ENCODE peak calls at places on chromosomes 6 and 20, in eight cellular contexts. G is A549, U is BJ, J is tibial artery, X is progenitor cell of endocrine pancreas, Y is mesothelial cell of epicardium, S is sigmoid colon, R is HFF-Myc. L is an unnamed sample.

GRCh38 chr20:35311409-35311808 is 19.2 kb upstream of the FAM83C start:
- DNase-seq in G (peak; percentile 69), U (no peak), J (no peak), X (no peak), Y (no peak), S (no peak), R (no peak), L (no peak)

GRCh38 chr20:36085686-36086267 is 68.8 kb upstream of the EPB41L1 start:
- DNase-seq in G (peak; percentile 98), U (no peak), J (no peak), X (no peak), Y (no peak), S (no peak), R (peak; percentile 30), L (no peak)

GRCh38 chr6:55255061-55255571 is 72.2 kb upstream of the GFRAL start:
- DNase-seq in G (no peak), U (no peak), J (no peak), X (no peak), Y (no peak), S (no peak), R (no peak), L (no peak)

GRCh38 chr6:89830385-89830809 is 717 bp downstream of the CASP8AP2 start:
- DNase-seq in G (no peak), U (no peak), J (no peak), X (no peak), Y (no peak), S (no peak), R (no peak), L (no peak)

GRCh38 chr20:17889226-17889625 is 79.4 kb downstream of the SNX5 start:
- DNase-seq in G (peak; percentile 35), U (no peak), J (no peak), X (no peak), Y (no peak), S (no peak), R (no peak), L (no peak)

GRCh38 chr6:22380236-22380635 is 83.4 kb upstream of the PRL start:
- DNase-seq in G (no peak), U (no peak), J (no peak), X (no peak), Y (no peak), S (no peak), R (no peak), L (no peak)

GRCh38 chr6:149459761-149460160 is 25.1 kb downstream of the ZC3H12D start:
- DNase-seq in G (no peak), U (no peak), J (no peak), X (no peak), Y (no peak), S (no peak), R (no peak), L (no peak)

GRCh38 chr20:4781211-4781610 is 59.5 kb downstream of the PRND start:
- DNase-seq in G (no peak), U (no peak), J (no peak), X (no peak), Y (no peak), S (no peak), R (no peak), L (no peak)

GRCh38 chr6:51339728-51340127 is 521.1 kb downstream of the TFAP2B start:
- DNase-seq in G (no peak), U (no peak), J (no peak), X (no peak), Y (no peak), S (no peak), R (no peak), L (no peak)

GRCh38 chr6:69398729-69399128 is 398.1 kb downstream of the LMBRD1 start:
- DNase-seq in G (no peak), U (no peak), J (no peak), X (no peak), Y (no peak), S (no peak), R (no peak), L (no peak)

DNA sequence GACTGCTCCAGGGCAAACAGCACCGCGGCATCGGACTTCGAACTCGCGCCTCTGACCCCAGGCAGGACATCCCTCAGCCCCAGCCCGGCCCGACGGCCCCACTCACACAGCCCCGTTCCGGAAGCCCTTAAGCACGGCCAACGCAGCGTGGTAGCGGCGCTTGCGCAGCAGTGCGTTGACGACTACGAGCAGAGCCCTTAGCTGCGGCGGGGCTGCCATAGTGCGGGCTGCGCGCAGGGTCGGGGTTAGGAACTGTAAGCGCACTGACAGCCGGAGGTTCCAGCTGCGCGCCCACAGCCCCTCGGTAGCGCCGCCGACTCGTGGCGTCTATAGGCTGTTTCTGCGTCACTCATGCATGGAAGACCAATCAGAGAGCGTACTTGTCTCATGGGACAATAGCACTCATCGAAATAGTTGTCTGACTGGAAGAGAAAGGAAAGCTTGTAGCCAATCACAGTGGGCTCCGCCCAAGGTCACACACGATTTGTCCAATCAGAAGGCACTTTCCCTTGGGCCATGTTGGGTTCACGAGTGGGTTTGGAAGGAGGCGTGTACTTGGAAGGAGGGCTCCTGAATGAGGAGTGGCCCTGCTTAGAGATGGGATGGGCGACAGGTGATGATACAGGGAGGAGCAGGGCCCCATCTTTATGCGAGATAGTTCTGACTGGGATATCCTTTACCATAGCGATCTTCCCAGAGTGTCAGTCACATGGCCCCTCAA is at the start of gene PXMP4:
- DNase-seq in G (peak; percentile 99), U (peak; percentile 96), J (peak; percentile 91), X (peak; percentile 49), Y (peak; percentile 44), S (peak; percentile 97), R (peak; percentile 97), L (peak; percentile 81)
- TF ChIP-seq CTCF in G (no peak), U (no peak), J (no peak), X (no peak), Y (no peak), S (no peak), R (no peak), L (no peak)

DNA sequence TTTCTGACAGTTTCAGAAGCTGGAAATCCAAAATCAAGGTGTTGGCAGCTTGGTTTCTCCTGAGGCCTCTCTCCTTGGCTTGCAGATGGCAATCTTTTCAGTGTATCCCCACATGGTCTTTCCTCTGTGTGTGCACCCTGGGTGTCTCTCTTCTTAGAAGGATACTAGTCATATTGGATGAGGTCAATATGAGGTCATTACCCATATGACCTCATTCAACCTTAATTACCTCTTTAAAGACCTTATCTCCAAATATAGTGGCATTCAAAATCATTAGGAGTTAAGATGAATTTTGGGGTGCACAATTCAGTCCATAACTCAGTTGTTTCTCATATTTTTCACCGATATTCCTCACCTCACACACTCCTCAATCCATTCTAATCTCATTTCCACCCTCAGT is 92.4 kb upstream of the TGM3 start:
- DNase-seq in G (no peak), U (no peak), J (no peak), X (no peak), Y (no peak), S (no peak), R (no peak), L (no peak)
- TF ChIP-seq CTCF in G (no peak), U (no peak), J (no peak), X (no peak), Y (no peak), S (no peak), R (no peak), L (no peak)

DNA sequence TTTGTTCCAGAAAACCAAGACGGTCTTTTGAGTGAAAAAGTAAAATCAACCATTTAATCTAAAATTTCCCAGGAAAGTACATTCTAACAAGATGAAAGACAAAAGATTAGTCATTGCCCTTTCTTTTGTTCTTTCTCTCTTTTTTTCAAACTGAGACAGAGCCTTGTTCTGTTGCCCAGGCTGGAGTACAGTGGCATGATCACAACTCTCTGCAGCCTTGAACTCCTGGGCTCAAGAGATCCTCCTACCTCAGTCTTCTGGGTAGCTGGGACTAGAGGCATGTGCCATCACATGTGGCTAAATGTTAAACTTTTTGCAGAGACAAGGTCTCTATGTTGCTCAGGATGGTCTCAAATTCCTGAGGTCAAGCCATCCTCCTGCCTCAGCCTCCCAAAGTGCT is 75.0 kb downstream of the FKBP5 start:
- DNase-seq in G (no peak), U (no peak), J (no peak), X (no peak), Y (no peak), S (no peak), R (no peak), L (no peak)
- TF ChIP-seq CTCF in G (no peak), U (no peak), J (no peak), X (no peak), Y (no peak), S (no peak), R (no peak), L (no peak)

GRCh38 chr6:91341473-91341872 is 754.6 kb upstream of the MAP3K7 start:
- DNase-seq in G (no peak), U (no peak), J (no peak), X (no peak), Y (no peak), S (no peak), R (no peak), L (no peak)

GRCh38 chr6:91340998-91341397 is 754.1 kb upstream of the MAP3K7 start:
- DNase-seq in G (no peak), U (no peak), J (no peak), X (no peak), Y (no peak), S (no peak), R (no peak), L (no peak)

DNA sequence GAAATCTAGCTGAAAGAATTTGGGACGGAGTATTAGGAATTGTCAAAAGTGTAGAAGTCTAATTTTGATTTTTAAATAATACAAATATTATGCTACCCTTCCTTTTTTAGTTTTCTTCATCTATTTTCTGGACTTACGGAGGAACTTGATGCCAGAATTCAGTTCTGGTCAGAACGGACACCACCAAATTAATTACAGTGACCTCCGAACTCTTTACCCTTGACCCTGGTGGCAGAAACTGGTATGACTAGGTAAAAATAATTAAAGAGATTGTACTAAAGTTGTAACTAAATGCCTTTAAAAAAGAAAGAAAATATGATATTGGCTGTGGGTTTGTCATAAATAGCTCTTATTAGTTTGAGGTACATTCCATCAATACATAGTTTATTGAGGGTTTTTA is 751.1 kb upstream of the MAP3K7 start:
- DNase-seq in G (no peak), U (no peak), J (no peak), X (no peak), Y (no peak), S (no peak), R (no peak), L (no peak)
- TF ChIP-seq CTCF in G (no peak), U (peak; percentile 1), J (peak; percentile 7), X (peak; percentile 47), Y (peak; percentile 86), S (no peak), R (no peak), L (peak; percentile 71)

DNA sequence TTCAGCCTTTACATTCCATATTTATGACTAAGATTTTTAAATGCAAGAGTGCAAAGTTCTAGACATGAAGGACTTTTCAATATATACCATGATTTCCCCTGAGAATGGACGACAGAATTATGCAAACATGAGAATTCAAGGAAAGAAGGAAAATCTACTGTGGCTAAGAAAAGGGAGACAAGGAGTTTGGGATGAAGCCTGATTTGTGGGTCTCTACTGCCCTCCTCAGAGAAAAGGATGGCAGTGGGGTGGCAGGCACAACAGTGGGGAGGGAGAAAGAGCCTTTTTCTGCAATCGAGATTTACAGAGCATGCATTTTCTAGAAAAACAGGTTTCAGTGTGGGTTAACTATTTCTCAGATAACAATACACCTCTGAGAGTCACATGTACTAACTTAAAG is 466.9 kb upstream of the NRSN1 start:
- DNase-seq in G (peak; percentile 1), U (no peak), J (no peak), X (peak; percentile 26), Y (no peak), S (no peak), R (no peak), L (no peak)
- TF ChIP-seq CTCF in G (no peak), U (no peak), J (no peak), X (peak; percentile 86), Y (peak; percentile 48), S (peak; percentile 12), R (no peak), L (peak; percentile 86)

GRCh38 chr6:127420558-127420957 is 38.6 kb downstream of the KIAA0408 start:
- DNase-seq in G (peak; percentile 84), U (peak; percentile 73), J (peak; percentile 67), X (no peak), Y (no peak), S (peak; percentile 85), R (peak; percentile 85), L (no peak)
- TF ChIP-seq CTCF in G (peak; percentile 56), U (peak; percentile 56), J (peak; percentile 48), X (peak; percentile 51), Y (no peak), S (peak; percentile 31), R (peak; percentile 68), L (peak; percentile 63)